ENCODE peak calls at places on chromosomes 4 and X, in nine cellular contexts. F, Z, V, S, A, E, G, L and W are unnamed samples.

GRCh38 chr4:3862640-3863420 is 96.6 kb downstream of the ADRA2C start:
- DNase-seq in F (no peak), Z (no peak), V (no peak), S (no peak), A (no peak), E (no peak), G (no peak), L (no peak), W (no peak)

GRCh38 chrX:119030990-119031389 is 41.8 kb upstream of the CT47C1 start:
- DNase-seq in F (no peak), Z (no peak), V (no peak), S (no peak), A (no peak), E (no peak), G (no peak), L (no peak), W (no peak)

GRCh38 chrX:29948653-29949052 is 266.7 kb upstream of the MAGEB2 start:
- DNase-seq in F (no peak), Z (no peak), V (no peak), S (no peak), A (no peak), E (no peak), G (no peak), L (no peak), W (no peak)

GRCh38 chr4:70700712-70701111 is 12.4 kb downstream of the UTP3 start:
- DNase-seq in F (no peak), Z (no peak), V (no peak), S (no peak), A (no peak), E (no peak), G (no peak), L (no peak), W (no peak)

GRCh38 chrX:72545990-72546389 is 26.7 kb downstream of the HDAC8 start:
- DNase-seq in F (peak; percentile 20), Z (no peak), V (no peak), S (no peak), A (no peak), E (no peak), G (no peak), L (peak; percentile 10), W (no peak)

GRCh38 chrX:38435130-38435529 is 82.7 kb downstream of the OTC start:
- DNase-seq in F (no peak), Z (no peak), V (no peak), S (peak; percentile 36), A (no peak), E (no peak), G (no peak), L (peak; percentile 81), W (no peak)

GRCh38 chr4:142801966-142802365 is 44.1 kb downstream of the INPP4B start:
- DNase-seq in F (no peak), Z (no peak), V (no peak), S (no peak), A (no peak), E (no peak), G (no peak), L (no peak), W (no peak)

GRCh38 chrX:121641560-121641959 is 594.1 kb downstream of the GLUD2 start:
- DNase-seq in F (peak; percentile 1), Z (no peak), V (no peak), S (no peak), A (no peak), E (no peak), G (peak; percentile 59), L (no peak), W (no peak)

GRCh38 chr4:74394476-74395136 is 29.7 kb downstream of the EREG start:
- DNase-seq in F (no peak), Z (no peak), V (no peak), S (no peak), A (no peak), E (no peak), G (peak; percentile 42), L (no peak), W (no peak)

GRCh38 chr4:140719022-140719421 is 37.2 kb downstream of the TBC1D9 start:
- DNase-seq in F (no peak), Z (no peak), V (no peak), S (no peak), A (no peak), E (no peak), G (peak; percentile 82), L (no peak), W (no peak)

GRCh38 chrX:4762196-4762595 is 1048.7 kb upstream of the PRKX start:
- DNase-seq in F (no peak), Z (no peak), V (no peak), S (no peak), A (no peak), E (no peak), G (no peak), L (no peak), W (no peak)

GRCh38 chrX:154064637-154065435 is 32.7 kb downstream of the MECP2 start:
- DNase-seq in F (no peak), Z (no peak), V (peak; percentile 19), S (no peak), A (no peak), E (peak; percentile 3), G (no peak), L (no peak), W (no peak)

GRCh38 chrX:31355206-31355955 is 283.5 kb upstream of the FTHL17 start:
- DNase-seq in F (no peak), Z (no peak), V (no peak), S (no peak), A (no peak), E (no peak), G (no peak), L (no peak), W (no peak)
- H3K4me1 ChIP-seq in F (no peaks in the 10 kb centered on the region), Z (no peaks in the 10 kb centered on the region), V (no peaks in the 10 kb centered on the region), S (no peaks in the 10 kb centered on the region), A (no peaks in the 10 kb centered on the region), E (no peaks in the 10 kb centered on the region), G (peaks cover 12% of the 10 kb centered on the region), L (no peaks in the 10 kb centered on the region), W (no peaks in the 10 kb centered on the region)

GRCh38 chr4:55178226-55179005 is 53.0 kb upstream of the KDR start:
- DNase-seq in F (no peak), Z (no peak), V (no peak), S (no peak), A (no peak), E (no peak), G (no peak), L (no peak), W (no peak)
- H3K4me1 ChIP-seq in F (peaks cover 6% of the 10 kb centered on the region), Z (no peaks in the 10 kb centered on the region), V (no peaks in the 10 kb centered on the region), S (no peaks in the 10 kb centered on the region), A (peaks cover 18% of the 10 kb centered on the region), E (peaks cover 20% of the 10 kb centered on the region), G (peaks cover 38% of the 10 kb centered on the region), L (no peaks in the 10 kb centered on the region), W (no peaks in the 10 kb centered on the region)

DNA sequence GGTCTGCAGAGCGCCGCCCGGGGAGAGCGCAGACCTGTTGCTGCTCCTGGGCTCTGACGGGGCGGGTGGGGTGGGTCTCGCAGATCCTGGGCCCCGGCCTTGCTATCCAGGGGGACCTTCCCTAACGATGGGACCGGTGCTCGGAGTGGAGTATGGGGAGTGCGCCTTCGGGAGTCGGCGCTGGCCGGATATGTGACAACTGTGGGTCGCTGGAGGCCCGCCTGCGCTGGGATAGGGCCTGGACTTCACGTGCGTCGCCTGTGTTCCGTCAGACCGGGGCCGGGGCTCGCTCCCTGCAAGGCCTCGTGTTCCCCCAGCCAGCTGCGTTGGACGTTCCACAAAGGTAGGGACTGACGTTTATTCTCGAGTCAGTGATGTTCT is 1.2 kb downstream of the TBL1X start:
- DNase-seq in F (peak; percentile 32), Z (peak; percentile 21), V (peak; percentile 11), S (peak; percentile 45), A (peak; percentile 65), E (peak; percentile 76), G (peak; percentile 43), L (peak; percentile 57), W (peak; percentile 58)
- H3K4me1 ChIP-seq in F (peaks cover 37% of the 10 kb centered on the region), Z (peaks cover 36% of the 10 kb centered on the region), V (peaks cover 32% of the 10 kb centered on the region), S (peaks cover 14% of the 10 kb centered on the region), A (peaks cover 10% of the 10 kb centered on the region), E (peaks cover 28% of the 10 kb centered on the region), G (no peaks in the 10 kb centered on the region), L (peaks cover 40% of the 10 kb centered on the region), W (peaks cover 4% of the 10 kb centered on the region)

GRCh38 chrX:2710496-2710895 is 19.4 kb downstream of the CD99 start:
- DNase-seq in F (peak; percentile 81), Z (no peak), V (no peak), S (no peak), A (no peak), E (no peak), G (peak; percentile 67), L (no peak), W (no peak)
- H3K4me1 ChIP-seq in F (peaks cover 49% of the 10 kb centered on the region), Z (peaks cover 62% of the 10 kb centered on the region), V (peaks cover 81% of the 10 kb centered on the region), S (peaks cover 3% of the 10 kb centered on the region), A (peaks cover 45% of the 10 kb centered on the region), E (peaks cover 22% of the 10 kb centered on the region), G (peaks cover 37% of the 10 kb centered on the region), L (peaks cover 38% of the 10 kb centered on the region), W (no peaks in the 10 kb centered on the region)

GRCh38 chr4:184471872-184472539 is 2.3 kb downstream of the IRF2 start:
- DNase-seq in F (peak; percentile 14), Z (no peak), V (peak; percentile 84), S (no peak), A (peak; percentile 60), E (no peak), G (peak; percentile 70), L (no peak), W (peak; percentile 52)

GRCh38 chr4:184472540-184473264 is 1.6 kb downstream of the IRF2 start:
- DNase-seq in F (peak; percentile 70), Z (peak; percentile 39), V (peak; percentile 81), S (peak; percentile 87), A (peak; percentile 87), E (peak; percentile 93), G (peak; percentile 88), L (peak; percentile 87), W (peak; percentile 87)

GRCh38 chr4:184474261-184475095 is at the start of gene IRF2:
- DNase-seq in F (peak; percentile 93), Z (peak; percentile 99), V (peak; percentile 97), S (peak; percentile 96), A (peak; percentile 99), E (peak; percentile 95), G (peak; percentile 99), L (peak; percentile 98), W (peak; percentile 97)

GRCh38 chr4:184473515-184474260 is 662 bp downstream of the IRF2 start:
- DNase-seq in F (peak; percentile 21), Z (peak; percentile 66), V (peak; percentile 71), S (peak; percentile 53), A (peak; percentile 71), E (peak; percentile 63), G (peak; percentile 70), L (peak; percentile 50), W (peak; percentile 55)

DNA sequence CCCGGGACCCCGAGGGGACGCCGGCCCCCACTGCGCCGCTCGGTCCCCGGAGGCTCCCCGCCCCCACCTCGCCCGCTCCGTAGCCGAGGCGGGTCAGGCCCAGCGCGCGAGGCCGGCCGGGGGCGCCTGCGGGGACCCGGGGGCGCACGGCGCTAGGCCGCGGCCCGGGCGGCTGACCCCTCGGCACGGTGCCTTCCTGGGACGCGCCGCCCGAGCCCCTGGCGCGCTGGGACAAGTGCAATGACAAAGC is 1.2 kb downstream of the IRF2 start:
- DNase-seq in F (no peak), Z (no peak), V (no peak), S (no peak), A (no peak), E (no peak), G (no peak), L (no peak), W (no peak)
- H3K4me1 ChIP-seq in F (peaks cover 7% of the 10 kb centered on the region), Z (peaks cover 47% of the 10 kb centered on the region), V (peaks cover 62% of the 10 kb centered on the region), S (peaks cover 33% of the 10 kb centered on the region), A (no peaks in the 10 kb centered on the region), E (peaks cover 6% of the 10 kb centered on the region), G (peaks cover 19% of the 10 kb centered on the region), L (peaks cover 61% of the 10 kb centered on the region), W (peaks cover 9% of the 10 kb centered on the region)

GRCh38 chr4:153579872-153580271 is 104.2 kb upstream of the TLR2 start:
- DNase-seq in F (no peak), Z (no peak), V (peak; percentile 53), S (no peak), A (no peak), E (no peak), G (no peak), L (no peak), W (no peak)
- H3K4me1 ChIP-seq in F (no peaks in the 10 kb centered on the region), Z (peaks cover 7% of the 10 kb centered on the region), V (peaks cover 86% of the 10 kb centered on the region), S (no peaks in the 10 kb centered on the region), A (no peaks in the 10 kb centered on the region), E (no peaks in the 10 kb centered on the region), G (peaks cover 8% of the 10 kb centered on the region), L (peaks cover 9% of the 10 kb centered on the region), W (no peaks in the 10 kb centered on the region)